ENCODE peak calls at places on chromosomes 12 and 14, in seven cellular contexts. One of them, this sample, is unnamed.

GRCh38 chr14:67694791-67695393 is 672 bp downstream of the RDH11 start:
- DNase-seq in sigmoid colon: peak
- DNase-seq in RKO: peak
- DNase-seq in NCI-H460: peak
- DNase-seq in OCI-M1: peak
- DNase-seq in cardiac fibroblast: peak
- DNase-seq in stimulated activated CD8-positive, alpha-beta memory T cell treated with anti-CD3 and anti-CD28 coated beads, Interleukin-4, amount 100 ng/mL, for 1 hour: peak
- DNase-seq in this sample: peak

GRCh38 chr12:30795660-30796507 is 41.1 kb upstream of the CAPRIN2 start:
- DNase-seq in OCI-M1: peak
- DNase-seq in cardiac fibroblast: peak
- DNase-seq in stimulated activated CD8-positive, alpha-beta memory T cell treated with anti-CD3 and anti-CD28 coated beads, Interleukin-4, amount 100 ng/mL, for 1 hour: no peak
- DNase-seq in sigmoid colon: peak
- DNase-seq in NCI-H460: peak
- DNase-seq in RKO: peak
- DNase-seq in this sample: peak

GRCh38 chr14:71711619-71712018 is 220.6 kb upstream of the RGS6 start:
- DNase-seq in OCI-M1: no peak
- DNase-seq in RKO: no peak
- DNase-seq in cardiac fibroblast: peak
- DNase-seq in NCI-H460: no peak
- DNase-seq in sigmoid colon: no peak
- DNase-seq in stimulated activated CD8-positive, alpha-beta memory T cell treated with anti-CD3 and anti-CD28 coated beads, Interleukin-4, amount 100 ng/mL, for 1 hour: no peak
- DNase-seq in this sample: peak

GRCh38 chr12:132359971-132360370 is 30.6 kb upstream of the GALNT9 start:
- DNase-seq in OCI-M1: no peak
- DNase-seq in cardiac fibroblast: no peak
- DNase-seq in RKO: no peak
- DNase-seq in stimulated activated CD8-positive, alpha-beta memory T cell treated with anti-CD3 and anti-CD28 coated beads, Interleukin-4, amount 100 ng/mL, for 1 hour: no peak
- DNase-seq in NCI-H460: no peak
- DNase-seq in sigmoid colon: no peak
- DNase-seq in this sample: no peak

GRCh38 chr12:89567691-89568239 is 41.9 kb upstream of the POC1B start:
- DNase-seq in stimulated activated CD8-positive, alpha-beta memory T cell treated with anti-CD3 and anti-CD28 coated beads, Interleukin-4, amount 100 ng/mL, for 1 hour: no peak
- DNase-seq in OCI-M1: no peak
- DNase-seq in NCI-H460: no peak
- DNase-seq in cardiac fibroblast: no peak
- DNase-seq in RKO: no peak
- DNase-seq in sigmoid colon: no peak
- DNase-seq in this sample: no peak

GRCh38 chr12:71014180-71014785 is 93.7 kb upstream of the PTPRR start:
- DNase-seq in cardiac fibroblast: peak
- DNase-seq in RKO: peak
- DNase-seq in sigmoid colon: no peak
- DNase-seq in OCI-M1: peak
- DNase-seq in NCI-H460: peak
- DNase-seq in stimulated activated CD8-positive, alpha-beta memory T cell treated with anti-CD3 and anti-CD28 coated beads, Interleukin-4, amount 100 ng/mL, for 1 hour: no peak
- DNase-seq in this sample: peak

GRCh38 chr14:61417890-61418455 is 96.6 kb downstream of the PRKCH start:
- DNase-seq in RKO: no peak
- DNase-seq in OCI-M1: no peak
- DNase-seq in stimulated activated CD8-positive, alpha-beta memory T cell treated with anti-CD3 and anti-CD28 coated beads, Interleukin-4, amount 100 ng/mL, for 1 hour: no peak
- DNase-seq in NCI-H460: no peak
- DNase-seq in cardiac fibroblast: no peak
- DNase-seq in sigmoid colon: no peak
- DNase-seq in this sample: no peak

GRCh38 chr12:101490286-101490920 is 15.3 kb downstream of the SPIC start:
- DNase-seq in cardiac fibroblast: no peak
- DNase-seq in OCI-M1: peak
- DNase-seq in stimulated activated CD8-positive, alpha-beta memory T cell treated with anti-CD3 and anti-CD28 coated beads, Interleukin-4, amount 100 ng/mL, for 1 hour: no peak
- DNase-seq in NCI-H460: peak
- DNase-seq in sigmoid colon: no peak
- DNase-seq in RKO: peak
- DNase-seq in this sample: no peak

GRCh38 chr14:79294506-79294905 is 916.8 kb downstream of the DIO2 start:
- DNase-seq in stimulated activated CD8-positive, alpha-beta memory T cell treated with anti-CD3 and anti-CD28 coated beads, Interleukin-4, amount 100 ng/mL, for 1 hour: no peak
- DNase-seq in OCI-M1: no peak
- DNase-seq in sigmoid colon: no peak
- DNase-seq in RKO: no peak
- DNase-seq in NCI-H460: no peak
- DNase-seq in cardiac fibroblast: no peak
- DNase-seq in this sample: no peak

GRCh38 chr14:74085047-74085637 is 386 bp downstream of the LIN52 start:
- DNase-seq in stimulated activated CD8-positive, alpha-beta memory T cell treated with anti-CD3 and anti-CD28 coated beads, Interleukin-4, amount 100 ng/mL, for 1 hour: peak
- DNase-seq in RKO: peak
- DNase-seq in cardiac fibroblast: peak
- DNase-seq in sigmoid colon: no peak
- DNase-seq in NCI-H460: no peak
- DNase-seq in OCI-M1: peak
- DNase-seq in this sample: no peak

GRCh38 chr12:2598001-2598400 is 196.8 kb upstream of the FKBP4 start:
- DNase-seq in stimulated activated CD8-positive, alpha-beta memory T cell treated with anti-CD3 and anti-CD28 coated beads, Interleukin-4, amount 100 ng/mL, for 1 hour: no peak
- DNase-seq in sigmoid colon: no peak
- DNase-seq in OCI-M1: no peak
- DNase-seq in NCI-H460: no peak
- DNase-seq in RKO: no peak
- DNase-seq in cardiac fibroblast: no peak
- DNase-seq in this sample: no peak

GRCh38 chr12:87311206-87311605 is 718.0 kb downstream of the C12orf50 start:
- DNase-seq in OCI-M1: peak
- DNase-seq in RKO: no peak
- DNase-seq in stimulated activated CD8-positive, alpha-beta memory T cell treated with anti-CD3 and anti-CD28 coated beads, Interleukin-4, amount 100 ng/mL, for 1 hour: no peak
- DNase-seq in NCI-H460: no peak
- DNase-seq in cardiac fibroblast: no peak
- DNase-seq in sigmoid colon: no peak
- DNase-seq in this sample: peak

GRCh38 chr14:75132374-75133086 is 5.7 kb upstream of the NEK9 start:
- DNase-seq in OCI-M1: peak
- DNase-seq in sigmoid colon: no peak
- DNase-seq in NCI-H460: peak
- DNase-seq in cardiac fibroblast: peak
- DNase-seq in RKO: peak
- DNase-seq in stimulated activated CD8-positive, alpha-beta memory T cell treated with anti-CD3 and anti-CD28 coated beads, Interleukin-4, amount 100 ng/mL, for 1 hour: no peak
- DNase-seq in this sample: peak

GRCh38 chr14:69152181-69152943 is 557 bp downstream of the DCAF5 start:
- DNase-seq in sigmoid colon: no peak
- DNase-seq in NCI-H460: no peak
- DNase-seq in RKO: peak
- DNase-seq in stimulated activated CD8-positive, alpha-beta memory T cell treated with anti-CD3 and anti-CD28 coated beads, Interleukin-4, amount 100 ng/mL, for 1 hour: peak
- DNase-seq in OCI-M1: peak
- DNase-seq in cardiac fibroblast: peak
- DNase-seq in this sample: peak

GRCh38 chr14:106174206-106174605 is 647.8 kb downstream of the TMEM121 start:
- DNase-seq in sigmoid colon: no peak
- DNase-seq in RKO: no peak
- DNase-seq in stimulated activated CD8-positive, alpha-beta memory T cell treated with anti-CD3 and anti-CD28 coated beads, Interleukin-4, amount 100 ng/mL, for 1 hour: peak
- DNase-seq in NCI-H460: no peak
- DNase-seq in cardiac fibroblast: no peak
- DNase-seq in OCI-M1: no peak
- DNase-seq in this sample: no peak

GRCh38 chr14:62081956-62082355 is 319.7 kb downstream of the SNAPC1 start:
- DNase-seq in OCI-M1: no peak
- DNase-seq in cardiac fibroblast: no peak
- DNase-seq in sigmoid colon: no peak
- DNase-seq in RKO: no peak
- DNase-seq in NCI-H460: no peak
- DNase-seq in stimulated activated CD8-positive, alpha-beta memory T cell treated with anti-CD3 and anti-CD28 coated beads, Interleukin-4, amount 100 ng/mL, for 1 hour: no peak
- DNase-seq in this sample: no peak

GRCh38 chr12:128266559-128267245 is at the start of gene TMEM132C:
- DNase-seq in sigmoid colon: no peak
- DNase-seq in stimulated activated CD8-positive, alpha-beta memory T cell treated with anti-CD3 and anti-CD28 coated beads, Interleukin-4, amount 100 ng/mL, for 1 hour: no peak
- DNase-seq in RKO: no peak
- DNase-seq in NCI-H460: no peak
- DNase-seq in cardiac fibroblast: no peak
- DNase-seq in OCI-M1: no peak
- DNase-seq in this sample: no peak

GRCh38 chr14:56212541-56212940 is 94.3 kb downstream of the PELI2 start:
- DNase-seq in sigmoid colon: no peak
- DNase-seq in OCI-M1: no peak
- DNase-seq in stimulated activated CD8-positive, alpha-beta memory T cell treated with anti-CD3 and anti-CD28 coated beads, Interleukin-4, amount 100 ng/mL, for 1 hour: no peak
- DNase-seq in NCI-H460: no peak
- DNase-seq in cardiac fibroblast: no peak
- DNase-seq in RKO: no peak
- DNase-seq in this sample: no peak

GRCh38 chr14:90556050-90556477 is 159.2 kb downstream of the CALM1 start:
- DNase-seq in cardiac fibroblast: no peak
- DNase-seq in RKO: no peak
- DNase-seq in NCI-H460: no peak
- DNase-seq in OCI-M1: peak
- DNase-seq in sigmoid colon: peak
- DNase-seq in stimulated activated CD8-positive, alpha-beta memory T cell treated with anti-CD3 and anti-CD28 coated beads, Interleukin-4, amount 100 ng/mL, for 1 hour: no peak
- DNase-seq in this sample: no peak

GRCh38 chr14:39232554-39233415 is 930 bp upstream of the MIA2 start:
- DNase-seq in sigmoid colon: no peak
- DNase-seq in stimulated activated CD8-positive, alpha-beta memory T cell treated with anti-CD3 and anti-CD28 coated beads, Interleukin-4, amount 100 ng/mL, for 1 hour: no peak
- DNase-seq in NCI-H460: no peak
- DNase-seq in cardiac fibroblast: peak
- DNase-seq in OCI-M1: peak
- DNase-seq in RKO: no peak
- DNase-seq in this sample: peak

GRCh38 chr12:96806272-96806671 is 100.8 kb upstream of the NEDD1 start:
- DNase-seq in RKO: no peak
- DNase-seq in stimulated activated CD8-positive, alpha-beta memory T cell treated with anti-CD3 and anti-CD28 coated beads, Interleukin-4, amount 100 ng/mL, for 1 hour: no peak
- DNase-seq in NCI-H460: no peak
- DNase-seq in cardiac fibroblast: no peak
- DNase-seq in OCI-M1: no peak
- DNase-seq in sigmoid colon: no peak
- DNase-seq in this sample: no peak

This sample was measured in fibroblast of the aortic adventitia.